ENCODE peak calls at places on chromosome 13, in nine cellular contexts. D, P, J, O, C, H, F, I and N are unnamed samples.
A peak's percentile ranks its signal among the peaks of the same experiment; 100 is the strongest.

GRCh38 chr13:113726961-113727411 is 32.0 kb upstream of the TMEM255B start:
- DNase-seq in D (no peak), P (no peak), J (no peak), O (no peak), C (no peak), H (peak; percentile 24), F (no peak), I (no peak), N (no peak)

GRCh38 chr13:21149568-21149967 is 26.8 kb downstream of the SKA3 start:
- DNase-seq in D (no peak), P (no peak), J (no peak), O (no peak), C (no peak), H (peak; percentile 29), F (no peak), I (no peak), N (no peak)

GRCh38 chr13:73991884-73992283 is 142.3 kb downstream of the KLF12 start:
- DNase-seq in D (no peak), P (no peak), J (no peak), O (no peak), C (no peak), H (no peak), F (no peak), I (no peak), N (no peak)

GRCh38 chr13:45623516-45624090 is 8.1 kb upstream of the ERICH6B start:
- DNase-seq in D (no peak), P (peak; percentile 47), J (no peak), O (peak; percentile 25), C (no peak), H (peak; percentile 50), F (no peak), I (no peak), N (no peak)

GRCh38 chr13:48775285-48775684 is 121.6 kb downstream of the CYSLTR2 start:
- DNase-seq in D (no peak), P (no peak), J (no peak), O (no peak), C (no peak), H (peak; percentile 44), F (no peak), I (no peak), N (no peak)

GRCh38 chr13:31331051-31331450 is 131.3 kb downstream of the B3GLCT start:
- DNase-seq in D (no peak), P (no peak), J (no peak), O (no peak), C (no peak), H (no peak), F (no peak), I (no peak), N (no peak)

GRCh38 chr13:33373624-33374023 is 88.1 kb upstream of the STARD13 start:
- DNase-seq in D (no peak), P (no peak), J (no peak), O (no peak), C (no peak), H (no peak), F (no peak), I (no peak), N (no peak)

GRCh38 chr13:88627071-88627470 is 955.9 kb downstream of the SLITRK5 start:
- DNase-seq in D (no peak), P (no peak), J (no peak), O (no peak), C (no peak), H (peak; percentile 22), F (no peak), I (no peak), N (no peak)

GRCh38 chr13:53342623-53343022 is 314.0 kb downstream of the OLFM4 start:
- DNase-seq in D (no peak), P (no peak), J (no peak), O (no peak), C (no peak), H (no peak), F (no peak), I (no peak), N (no peak)

GRCh38 chr13:24693862-24694471 is 13.8 kb downstream of the ATP12A start:
- DNase-seq in D (peak; percentile 49), P (peak; percentile 78), J (peak; percentile 61), O (peak; percentile 70), C (peak; percentile 48), H (peak; percentile 75), F (no peak), I (no peak), N (no peak)

GRCh38 chr13:112943309-112944125 is 25.5 kb upstream of the MCF2L start:
- DNase-seq in D (peak; percentile 57), P (peak; percentile 9), J (peak; percentile 80), O (peak; percentile 13), C (peak; percentile 43), H (peak; percentile 16), F (no peak), I (no peak), N (no peak)

GRCh38 chr13:44231786-44232516 is 141.7 kb upstream of the SERP2 start:
- DNase-seq in D (peak; percentile 86), P (peak; percentile 98), J (no peak), O (peak; percentile 84), C (no peak), H (peak; percentile 99), F (peak; percentile 99), I (peak; percentile 84), N (peak; percentile 64)

GRCh38 chr13:110409581-110409992 is 102.5 kb downstream of the COL4A2 start:
- DNase-seq in D (peak; percentile 18), P (no peak), J (no peak), O (no peak), C (no peak), H (peak; percentile 80), F (no peak), I (no peak), N (peak; percentile 66)

GRCh38 chr13:73832203-73832602 is 302.0 kb downstream of the KLF12 start:
- DNase-seq in D (no peak), P (no peak), J (peak; percentile 3), O (no peak), C (no peak), H (no peak), F (no peak), I (no peak), N (no peak)

GRCh38 chr13:99357920-99358319 is 50.7 kb upstream of the GPR183 start:
- DNase-seq in D (no peak), P (no peak), J (no peak), O (no peak), C (no peak), H (no peak), F (no peak), I (no peak), N (no peak)

GRCh38 chr13:84802073-84802472 is 919.8 kb upstream of the SLITRK1 start:
- DNase-seq in D (no peak), P (no peak), J (no peak), O (no peak), C (no peak), H (no peak), F (no peak), I (no peak), N (no peak)

GRCh38 chr13:28576037-28576436 is 81.1 kb upstream of the FLT1 start:
- DNase-seq in D (no peak), P (no peak), J (no peak), O (no peak), C (no peak), H (no peak), F (no peak), I (no peak), N (no peak)

GRCh38 chr13:112926993-112927392 is 42.0 kb upstream of the MCF2L start:
- DNase-seq in D (no peak), P (no peak), J (no peak), O (no peak), C (no peak), H (no peak), F (no peak), I (no peak), N (no peak)

GRCh38 chr13:81762449-81762848 is 1421.5 kb upstream of the SPRY2 start:
- DNase-seq in D (no peak), P (no peak), J (no peak), O (no peak), C (no peak), H (no peak), F (no peak), I (no peak), N (no peak)

GRCh38 chr13:107144432-107144831 is 576.5 kb upstream of the ARGLU1 start:
- DNase-seq in D (no peak), P (no peak), J (no peak), O (no peak), C (no peak), H (peak; percentile 48), F (no peak), I (no peak), N (no peak)
- TF ChIP-seq CTCF in D (no peak), P (no peak), J (no peak), O (no peak), C (no peak), H (no peak), F (peak; percentile 22), I (no peak), N (peak; percentile 38)

GRCh38 chr13:27203854-27204253 is 32.2 kb upstream of the USP12 start:
- DNase-seq in D (no peak), P (no peak), J (no peak), O (no peak), C (no peak), H (peak; percentile 58), F (no peak), I (no peak), N (no peak)
- TF ChIP-seq CTCF in D (no peak), P (no peak), J (no peak), O (peak; percentile 37), C (no peak), H (peak; percentile 45), F (peak; percentile 19), I (no peak), N (peak; percentile 32)

GRCh38 chr13:38872693-38873092 is 117.9 kb downstream of the STOML3 start:
- DNase-seq in D (no peak), P (no peak), J (peak; percentile 68), O (peak; percentile 9), C (peak; percentile 36), H (peak; percentile 51), F (no peak), I (no peak), N (no peak)
- TF ChIP-seq CTCF in D (no peak), P (peak; percentile 44), J (peak; percentile 83), O (peak; percentile 37), C (peak; percentile 66), H (peak; percentile 73), F (peak; percentile 79), I (peak; percentile 32), N (peak; percentile 53)

GRCh38 chr13:80604094-80604493 is 263.2 kb upstream of the SPRY2 start:
- DNase-seq in D (no peak), P (no peak), J (no peak), O (no peak), C (no peak), H (peak; percentile 17), F (no peak), I (no peak), N (no peak)

GRCh38 chr13:80605743-80606142 is 264.8 kb upstream of the SPRY2 start:
- DNase-seq in D (no peak), P (no peak), J (no peak), O (no peak), C (no peak), H (no peak), F (no peak), I (no peak), N (no peak)

GRCh38 chr13:80603351-80603750 is 262.4 kb upstream of the SPRY2 start:
- DNase-seq in D (no peak), P (no peak), J (no peak), O (no peak), C (no peak), H (no peak), F (no peak), I (no peak), N (no peak)

GRCh38 chr13:80599765-80600164 is 258.8 kb upstream of the SPRY2 start:
- DNase-seq in D (no peak), P (no peak), J (no peak), O (no peak), C (no peak), H (no peak), F (no peak), I (no peak), N (no peak)

GRCh38 chr13:80605007-80605406 is 264.1 kb upstream of the SPRY2 start:
- DNase-seq in D (no peak), P (no peak), J (no peak), O (no peak), C (no peak), H (no peak), F (no peak), I (no peak), N (no peak)
- TF ChIP-seq CTCF in D (no peak), P (no peak), J (no peak), O (no peak), C (no peak), H (no peak), F (no peak), I (no peak), N (no peak)